ENCODE peak calls at places on chromosome 21, in six cellular contexts. N is M059J, U is HCEC 1CT, T is amniotic epithelial cell, F is 8988T, H is nephron progenitor cell. G is an unnamed sample.

GRCh38 chr21:34083357-34083756 is 10.0 kb downstream of the MRPS6 start:
- DNase-seq in N (no peak), F (no peak), U (no peak), T (no peak), H (no peak), G (no peak)

GRCh38 chr21:36499578-36500471 is 19.9 kb upstream of the CLDN14 start:
- DNase-seq in U (no peak), H (no peak), F (no peak), N (peak; percentile 38), T (no peak), G (peak; percentile 45)

GRCh38 chr21:25569711-25570110 is 37.6 kb downstream of the MRPL39 start:
- DNase-seq in H (no peak), F (no peak), U (no peak), T (no peak), N (no peak), G (no peak)

GRCh38 chr21:45387506-45387905 is 17.5 kb upstream of the COL18A1 start:
- DNase-seq in U (no peak), N (no peak), H (no peak), T (no peak), F (no peak), G (no peak)

GRCh38 chr21:45643021-45643980 is at the start of gene PCBP3:
- DNase-seq in T (peak; percentile 93), F (peak; percentile 59), H (peak; percentile 99), N (no peak), U (peak; percentile 97), G (peak; percentile 87)

GRCh38 chr21:45080232-45080631 is 5.9 kb downstream of the ADARB1 start:
- DNase-seq in T (peak; percentile 51), U (no peak), F (no peak), H (no peak), N (no peak), G (no peak)

GRCh38 chr21:35491114-35491513 is 442.0 kb upstream of the RUNX1 start:
- DNase-seq in H (peak; percentile 23), N (no peak), U (no peak), T (peak; percentile 40), F (no peak), G (no peak)

GRCh38 chr21:33762798-33763572 is 120.7 kb downstream of the ITSN1 start:
- DNase-seq in H (no peak), U (no peak), N (peak; percentile 80), T (peak; percentile 87), F (no peak), G (peak; percentile 82)

GRCh38 chr21:35924714-35925301 is 135.5 kb downstream of the SETD4 start:
- DNase-seq in T (peak; percentile 77), H (no peak), F (no peak), U (peak; percentile 85), N (peak; percentile 99), G (peak; percentile 93)

GRCh38 chr21:15430577-15430976 is 299.2 kb upstream of the USP25 start:
- DNase-seq in H (no peak), U (no peak), T (no peak), F (no peak), N (no peak), G (no peak)

GRCh38 chr21:36966846-36967657 is 583 bp upstream of the HLCS start:
- DNase-seq in U (peak; percentile 5), T (no peak), N (peak; percentile 24), F (no peak), H (no peak), G (peak; percentile 20)

GRCh38 chr21:20538039-20538658 is 460.1 kb upstream of the NCAM2 start:
- DNase-seq in F (no peak), T (no peak), H (no peak), N (no peak), U (no peak), G (no peak)

GRCh38 chr21:43339668-43340067 is 87.3 kb downstream of the SIK1 start:
- DNase-seq in N (no peak), U (no peak), H (no peak), F (no peak), T (no peak), G (no peak)

GRCh38 chr21:43824250-43824882 is 35.0 kb downstream of the RRP1 start:
- DNase-seq in U (peak; percentile 32), F (no peak), H (no peak), N (peak; percentile 64), T (peak; percentile 44), G (peak; percentile 33)

GRCh38 chr21:25501996-25502665 is 105.2 kb downstream of the MRPL39 start:
- DNase-seq in H (no peak), N (no peak), U (no peak), T (no peak), F (no peak), G (no peak)

GRCh38 chr21:29017639-29018237 is 1.4 kb downstream of the RWDD2B start:
- DNase-seq in N (no peak), H (no peak), U (no peak), T (no peak), F (no peak), G (no peak)

GRCh38 chr21:33380483-33380998 is 22.7 kb upstream of the IFNGR2 start:
- DNase-seq in N (peak; percentile 100), T (peak; percentile 96), U (peak; percentile 94), H (no peak), F (no peak), G (peak; percentile 92)

GRCh38 chr21:30577766-30578165 is 12.4 kb downstream of the KRTAP22-2 start:
- DNase-seq in U (no peak), T (no peak), F (no peak), H (no peak), N (no peak), G (no peak)

GRCh38 chr21:45297869-45298268 is 10.2 kb upstream of the POFUT2 start:
- DNase-seq in U (no peak), H (no peak), T (no peak), F (no peak), N (no peak), G (no peak)

GRCh38 chr21:41751621-41752020 is 15.2 kb downstream of the RIPK4 start:
- DNase-seq in N (no peak), U (no peak), H (no peak), F (no peak), T (no peak), G (no peak)

GRCh38 chr21:41604583-41605041 is 96.7 kb upstream of the TMPRSS2 start:
- DNase-seq in U (no peak), H (no peak), F (no peak), N (no peak), T (no peak), G (no peak)

GRCh38 chr21:46036696-46037337 is 55.2 kb downstream of the COL6A1 start:
- DNase-seq in N (no peak), F (no peak), T (no peak), H (no peak), U (no peak), G (no peak)

GRCh38 chr21:36791150-36791549 is 92.2 kb downstream of the SIM2 start:
- DNase-seq in T (no peak), U (no peak), H (no peak), F (no peak), N (no peak), G (no peak)